ENCODE peak calls at places on chromosomes 12 and 14, in eight cellular contexts. G, B, V, P, F, Z, H and O are unnamed samples.

GRCh38 chr12:118371354-118372282 is 1.1 kb downstream of the TAOK3 start:
- DNase-seq in Z (peak; percentile 53), P (peak; percentile 34), V (no peak), B (peak; percentile 33), G (peak; percentile 17), H (no peak), F (no peak), O (peak; percentile 14)

GRCh38 chr12:89151536-89151935 is 200.8 kb downstream of the DUSP6 start:
- DNase-seq in G (no peak), F (no peak), H (no peak), P (no peak), Z (no peak), V (no peak), B (no peak), O (no peak)

GRCh38 chr12:93702707-93703305 is 25.6 kb downstream of the CRADD start:
- DNase-seq in B (no peak), G (no peak), V (no peak), P (no peak), Z (no peak), F (no peak), H (no peak), O (no peak)

GRCh38 chr14:98008381-98009113 is 1211.4 kb downstream of the VRK1 start:
- DNase-seq in F (no peak), H (no peak), Z (no peak), G (no peak), B (no peak), P (no peak), V (no peak), O (peak; percentile 81)

GRCh38 chr14:99537399-99537798 is 56.2 kb downstream of the CCNK start:
- DNase-seq in V (no peak), F (no peak), G (peak; percentile 51), P (no peak), B (no peak), Z (peak; percentile 62), H (no peak), O (peak; percentile 82)

GRCh38 chr14:68781161-68782021 is 11.5 kb downstream of the ZFP36L1 start:
- DNase-seq in Z (no peak), P (no peak), B (no peak), F (no peak), G (no peak), V (no peak), H (peak; percentile 55), O (no peak)

GRCh38 chr14:53840444-53840843 is 116.2 kb downstream of the BMP4 start:
- DNase-seq in F (no peak), G (peak; percentile 91), H (no peak), P (no peak), Z (no peak), B (no peak), V (no peak), O (peak; percentile 91)

GRCh38 chr12:99600388-99600787 is 47.2 kb upstream of the GARIN6 start:
- DNase-seq in G (no peak), H (no peak), P (no peak), F (peak; percentile 30), Z (no peak), B (no peak), V (peak; percentile 35), O (no peak)

GRCh38 chr12:51635371-51635770 is 44.3 kb downstream of the SCN8A start:
- DNase-seq in Z (no peak), H (no peak), F (peak; percentile 31), V (no peak), P (no peak), B (no peak), G (no peak), O (peak; percentile 24)

GRCh38 chr12:69136931-69137613 is 102.3 kb upstream of the CPSF6 start:
- DNase-seq in H (no peak), V (no peak), F (no peak), G (no peak), B (no peak), Z (no peak), P (no peak), O (no peak)

GRCh38 chr14:102020058-102020971 is 55.9 kb downstream of the DYNC1H1 start:
- DNase-seq in B (no peak), F (no peak), P (no peak), V (no peak), Z (no peak), H (no peak), G (no peak), O (no peak)

GRCh38 chr12:102480401-102480800 is at the start of gene IGF1:
- DNase-seq in B (no peak), P (no peak), F (no peak), Z (no peak), H (no peak), G (peak; percentile 84), V (no peak), O (no peak)

GRCh38 chr12:119592232-119592631 is 1.3 kb upstream of the TMEM233 start:
- DNase-seq in V (no peak), P (no peak), Z (no peak), B (no peak), G (no peak), F (no peak), H (no peak), O (no peak)

GRCh38 chr12:131229426-131230339 is 276.0 kb downstream of the ADGRD1 start:
- DNase-seq in P (no peak), V (no peak), Z (peak; percentile 66), F (no peak), H (no peak), B (no peak), G (peak; percentile 91), O (no peak)

GRCh38 chr14:34650786-34651584 is 21.0 kb upstream of the SNX6 start:
- DNase-seq in G (peak; percentile 93), B (no peak), F (no peak), H (no peak), P (no peak), Z (no peak), V (no peak), O (peak; percentile 97)

GRCh38 chr12:26935636-26936378 is 2.0 kb downstream of the INTS13 start:
- DNase-seq in G (peak; percentile 34), B (no peak), Z (no peak), V (no peak), P (no peak), F (no peak), H (no peak), O (peak; percentile 24)

GRCh38 chr12:89919241-89919906 is 210.7 kb upstream of the ATP2B1 start:
- DNase-seq in B (no peak), V (no peak), P (no peak), H (no peak), G (no peak), Z (no peak), F (no peak), O (peak; percentile 35)

GRCh38 chr12:113065126-113066007 is 8.8 kb downstream of the DTX1 start:
- DNase-seq in H (no peak), B (no peak), G (no peak), Z (no peak), V (peak; percentile 37), P (no peak), F (no peak), O (peak; percentile 20)

GRCh38 chr14:65866906-65867305 is 454.4 kb downstream of the FUT8 start:
- DNase-seq in B (no peak), Z (no peak), G (no peak), P (no peak), V (peak; percentile 71), H (no peak), F (no peak), O (no peak)

GRCh38 chr12:28024231-28024995 is 51.9 kb upstream of the PTHLH start:
- DNase-seq in V (no peak), F (no peak), G (peak; percentile 15), B (no peak), Z (no peak), H (no peak), P (no peak), O (peak; percentile 91)